ENCODE peak calls at places on chromosomes 12 and 14, in five cellular contexts. Y is colonic mucosa, L is ascending aorta, F is left ventricle myocardium inferior, P is endodermal cell. S is an unnamed sample. For H3K4me1, the result is how much of the 10 kb centered on the place peaks cover.

GRCh38 chr12:100043657-100044056 is 58.9 kb upstream of the ANKS1B start:
- DNase-seq in Y (no peak), L (no peak), F (no peak), P (no peak), S (no peak)

GRCh38 chr12:15276088-15276698 is 46.1 kb upstream of the PTPRO start:
- DNase-seq in Y (peak), L (no peak), F (no peak), P (peak), S (no peak)

GRCh38 chr12:130828895-130829294 is 10.2 kb downstream of the STX2 start:
- DNase-seq in Y (no peak), L (no peak), F (no peak), P (peak), S (no peak)

GRCh38 chr12:54160807-54161480 is 27.8 kb downstream of the SMUG1 start:
- DNase-seq in Y (no peak), L (no peak), F (no peak), P (no peak), S (no peak)

GRCh38 chr12:57093412-57094193 is 4.7 kb downstream of the NAB2 start:
- DNase-seq in Y (peak), L (no peak), F (peak), P (peak), S (peak)

GRCh38 chr14:59342516-59343484 is 122.4 kb downstream of the GPR135 start:
- DNase-seq in Y (no peak), L (no peak), F (peak), P (peak), S (no peak)

GRCh38 chr14:53509227-53509822 is 356.2 kb upstream of the DDHD1 start:
- DNase-seq in Y (peak), L (no peak), F (peak), P (no peak), S (no peak)

GRCh38 chr14:63383776-63384367 is 65.1 kb upstream of the GPHB5 start:
- DNase-seq in Y (no peak), L (no peak), F (no peak), P (no peak), S (no peak)

GRCh38 chr14:106286697-106287290 is 760.4 kb downstream of the TMEM121 start:
- DNase-seq in Y (no peak), L (no peak), F (no peak), P (no peak), S (no peak)

GRCh38 chr12:14185441-14186192 is 179.9 kb upstream of the ATF7IP start:
- DNase-seq in Y (peak), L (no peak), F (no peak), P (peak), S (peak)

GRCh38 chr12:52083638-52083996 is 4.1 kb downstream of the SMIM41 start:
- DNase-seq in Y (no peak), L (no peak), F (no peak), P (no peak), S (no peak)
- TF ChIP-seq CTCF in Y (no peak), L (no peak), F (peak), P (no peak), S (no peak)

GRCh38 chr14:98408024-98408555 is 863.9 kb downstream of the BCL11B start:
- DNase-seq in Y (no peak), L (no peak), F (no peak), P (no peak), S (no peak)

GRCh38 chr14:98411154-98411553 is 860.8 kb downstream of the BCL11B start:
- DNase-seq in Y (no peak), L (no peak), F (no peak), P (no peak), S (no peak)

GRCh38 chr14:98408713-98409112 is 863.3 kb downstream of the BCL11B start:
- DNase-seq in Y (no peak), L (no peak), F (no peak), P (no peak), S (no peak)

DNA sequence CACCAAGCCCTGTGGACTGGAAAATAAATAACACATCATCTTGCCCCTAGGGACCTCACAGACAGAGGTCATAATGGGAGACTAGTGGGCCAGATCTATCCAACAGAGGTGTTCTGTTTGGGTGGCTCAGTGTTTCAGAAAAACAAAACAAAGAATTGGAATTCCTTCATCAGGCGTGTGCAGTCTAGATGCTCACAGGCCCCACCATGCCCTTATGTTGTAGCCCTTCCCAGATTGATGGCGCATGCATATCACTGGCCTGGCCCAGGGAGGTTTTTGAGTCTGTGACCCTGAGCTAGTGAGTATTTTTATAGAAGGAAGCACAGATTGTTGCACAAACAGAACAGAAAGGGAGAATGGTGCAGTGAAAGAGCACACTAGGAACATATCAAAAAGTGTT is 859.6 kb downstream of the BCL11B start:
- DNase-seq in Y (no peak), L (no peak), F (no peak), P (no peak), S (no peak)
- H3K4me1 ChIP-seq in Y (under half), L (under half), F (under half), P (under half), S (under half)

DNA sequence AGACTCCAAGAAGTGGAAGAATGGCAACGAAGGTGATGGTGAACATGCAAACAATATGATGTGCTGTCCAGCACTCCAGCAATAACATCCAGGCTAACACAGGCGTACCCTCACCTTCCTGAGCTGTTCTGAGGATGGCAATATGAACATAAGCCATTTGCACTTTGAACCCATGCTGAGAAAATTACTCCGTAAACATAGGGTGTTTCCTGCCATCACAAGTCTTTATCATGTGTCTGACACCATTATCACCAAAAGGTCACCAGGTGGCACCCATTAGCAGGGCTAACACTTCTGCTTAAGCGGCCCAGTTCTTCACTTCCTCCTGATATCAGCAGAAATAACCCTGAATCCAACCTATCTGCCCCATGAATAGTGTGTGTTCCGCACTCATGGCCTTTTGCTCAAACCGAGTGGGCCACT is 482.8 kb downstream of the MED13L start:
- DNase-seq in Y (peak), L (no peak), F (no peak), P (peak), S (no peak)
- TF ChIP-seq CTCF in Y (no peak), L (no peak), F (no peak), P (peak), S (no peak)

GRCh38 chr14:92665699-92666110 is 82.7 kb downstream of the LGMN start:
- DNase-seq in Y (no peak), L (no peak), F (no peak), P (peak), S (no peak)
- H3K4me1 ChIP-seq in Y (under half), L (under half), F (under half), P (under half), S (under half)

GRCh38 chr14:34527591-34527990 is 11.9 kb downstream of the EAPP start:
- DNase-seq in Y (no peak), L (no peak), F (no peak), P (no peak), S (no peak)

GRCh38 chr14:34522496-34522895 is 17.0 kb downstream of the EAPP start:
- DNase-seq in Y (peak), L (no peak), F (no peak), P (no peak), S (no peak)
- TF ChIP-seq CTCF in Y (no peak), L (no peak), F (no peak), P (no peak), S (no peak)

GRCh38 chr12:119013023-119013422 is 31.7 kb downstream of the SRRM4 start:
- DNase-seq in Y (no peak), L (no peak), F (no peak), P (no peak), S (no peak)

GRCh38 chr12:119012179-119012578 is 30.8 kb downstream of the SRRM4 start:
- DNase-seq in Y (no peak), L (no peak), F (no peak), P (peak), S (no peak)

GRCh38 chr12:119008691-119009221 is 27.4 kb downstream of the SRRM4 start:
- DNase-seq in Y (no peak), L (no peak), F (no peak), P (peak), S (peak)

GRCh38 chr12:119014368-119014767 is 33.0 kb downstream of the SRRM4 start:
- DNase-seq in Y (no peak), L (no peak), F (no peak), P (no peak), S (no peak)

DNA sequence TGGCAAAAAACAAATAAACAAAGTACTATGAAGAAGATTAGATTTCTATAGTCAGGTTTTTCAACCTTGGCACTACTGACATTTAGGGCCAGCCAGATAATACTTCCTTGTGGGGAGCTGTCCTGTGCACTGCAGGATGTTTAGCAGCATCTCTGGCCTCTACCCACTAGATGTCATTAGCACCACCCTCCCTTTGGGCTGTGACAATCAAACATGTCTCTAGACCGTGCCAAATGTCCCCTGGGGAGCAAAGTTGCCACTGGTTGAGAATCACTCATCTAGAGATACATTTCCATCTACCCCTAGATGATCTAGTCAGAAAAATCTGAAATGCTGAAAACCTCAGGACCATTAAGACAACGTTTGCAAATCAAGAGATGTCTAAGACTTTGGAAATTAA is 29.9 kb downstream of the SRRM4 start:
- DNase-seq in Y (no peak), L (no peak), F (no peak), P (no peak), S (no peak)
- H3K4me1 ChIP-seq in Y (under half), L (under half), F (under half), P (under half), S (under half)

DNA sequence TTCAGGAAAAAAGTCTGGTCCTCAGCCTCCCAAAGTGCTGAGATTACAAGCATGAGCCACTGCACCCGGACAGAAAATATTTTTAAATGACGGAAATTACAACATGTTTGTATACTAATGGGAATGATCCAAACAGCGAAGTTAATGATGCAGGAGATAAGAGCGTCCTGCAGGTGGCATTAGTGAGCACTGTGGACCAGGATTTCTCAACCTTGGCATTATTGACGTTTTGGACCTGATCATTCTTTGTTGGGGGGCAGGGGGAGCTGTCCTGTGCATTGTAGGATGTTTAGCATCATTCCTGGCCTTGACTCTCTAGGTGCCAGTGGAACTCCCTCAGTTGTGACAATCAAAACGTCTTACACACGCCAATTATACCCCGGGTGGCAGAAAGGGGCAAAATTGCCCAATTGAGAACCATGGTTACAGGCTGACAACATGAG is 34.1 kb downstream of the SCFD1 start:
- DNase-seq in Y (peak), L (no peak), F (no peak), P (peak), S (no peak)
- TF ChIP-seq CTCF in Y (peak), L (peak), F (peak), P (peak), S (peak)

GRCh38 chr12:30422844-30423243 is 272.8 kb downstream of the IPO8 start:
- DNase-seq in Y (no peak), L (no peak), F (no peak), P (no peak), S (no peak)
- H3K4me1 ChIP-seq in Y (under half), L (under half), F (under half), P (under half), S (under half)